ENCODE peak calls at places on chromosomes 7 and 10, in eight cellular contexts. O is activated naive CD4-positive, alpha-beta T cell; B is HFFc6; K is lung; M is fibroblast of the conjunctiva; Z is chondrocyte; H is naive thymus-derived CD8-positive, alpha-beta T cell; X is mucosa of descending colon. T is an unnamed sample.

GRCh38 chr7:86313842-86314241 is 329.9 kb upstream of the GRM3 start:
- DNase-seq in O (no peak), B (no peak), K (no peak), M (no peak), Z (no peak), H (no peak), X (no peak), T (no peak)

GRCh38 chr7:33201821-33202220 is 72.5 kb downstream of the BBS9 start:
- DNase-seq in O (no peak), B (no peak), K (no peak), M (no peak), Z (no peak), H (no peak), X (no peak), T (no peak)

GRCh38 chr10:124010563-124011131 is 82.8 kb downstream of the CHST15 start:
- DNase-seq in O (no peak), B (no peak), K (no peak), M (no peak), Z (peak), H (no peak), X (peak), T (no peak)

GRCh38 chr10:78991187-78991586 is 77.6 kb upstream of the ZMIZ1 start:
- DNase-seq in O (no peak), B (peak), K (no peak), M (no peak), Z (no peak), H (no peak), X (no peak), T (no peak)

GRCh38 chr7:832292-832967 is at the start of gene SUN1:
- DNase-seq in O (no peak), B (peak), K (no peak), M (peak), Z (peak), H (peak), X (peak), T (no peak)

GRCh38 chr7:1610678-1611302 is 41.0 kb upstream of the PSMG3 start:
- DNase-seq in O (no peak), B (no peak), K (no peak), M (no peak), Z (no peak), H (no peak), X (no peak), T (no peak)

GRCh38 chr10:131654471-131655087 is 246.2 kb upstream of the PPP2R2D start:
- DNase-seq in O (no peak), B (no peak), K (no peak), M (no peak), Z (peak), H (no peak), X (no peak), T (no peak)

GRCh38 chr7:134548877-134549276 is at the start of gene AKR1B15:
- DNase-seq in O (no peak), B (peak), K (no peak), M (no peak), Z (no peak), H (no peak), X (no peak), T (peak)

GRCh38 chr10:123252779-123253178 is 98.6 kb downstream of the BUB3 start:
- DNase-seq in O (no peak), B (no peak), K (no peak), M (no peak), Z (no peak), H (no peak), X (no peak), T (no peak)

T was measured in tibial artery.